ENCODE peak calls at places on chromosomes 4 and X, in six cellular contexts. O is right lobe of liver, T is aorta, R is right cardiac atrium, C is left ventricle myocardium inferior, P is lung. L is an unnamed sample.

GRCh38 chr4:16686195-16686594 is 212.2 kb downstream of the LDB2 start:
- DNase-seq in O (no peak), T (no peak), R (no peak), C (no peak), P (no peak), L (no peak)

GRCh38 chr4:38759077-38759789 is 23.6 kb downstream of the TLR10 start:
- DNase-seq in O (no peak), T (no peak), R (peak; percentile 78), C (peak; percentile 25), P (peak; percentile 59), L (peak; percentile 43)

GRCh38 chrX:118702741-118703140 is 24.7 kb upstream of the IL13RA1 start:
- DNase-seq in O (no peak), T (no peak), R (no peak), C (no peak), P (no peak), L (no peak)

GRCh38 chrX:141632124-141632523 is 42.6 kb downstream of the SPANXA2 start:
- DNase-seq in O (no peak), T (no peak), R (no peak), C (no peak), P (no peak), L (no peak)

GRCh38 chr4:150090836-150091235 is 12.6 kb downstream of the DCLK2 start:
- DNase-seq in O (no peak), T (no peak), R (no peak), C (no peak), P (no peak), L (no peak)

GRCh38 chr4:7815562-7815961 is 124.1 kb downstream of the AFAP1 start:
- DNase-seq in O (no peak), T (no peak), R (no peak), C (no peak), P (no peak), L (no peak)

GRCh38 chr4:117225441-117225840 is 140.1 kb upstream of the TRAM1L1 start:
- DNase-seq in O (no peak), T (no peak), R (no peak), C (no peak), P (no peak), L (no peak)

GRCh38 chr4:184811484-184812180 is 14.1 kb downstream of the ACSL1 start:
- DNase-seq in O (no peak), T (no peak), R (no peak), C (no peak), P (no peak), L (no peak)

GRCh38 chrX:16646366-16647168 is 3.4 kb upstream of the S100G start:
- DNase-seq in O (no peak), T (no peak), R (no peak), C (no peak), P (no peak), L (no peak)

GRCh38 chrX:24355095-24355494 is 5.3 kb upstream of the SUPT20HL1 start:
- DNase-seq in O (no peak), T (no peak), R (no peak), C (no peak), P (no peak), L (no peak)

GRCh38 chr4:56755901-56756300 is 65.6 kb downstream of the SPINK2 start:
- DNase-seq in O (no peak), T (no peak), R (no peak), C (no peak), P (no peak), L (no peak)

GRCh38 chrX:30649859-30650258 is 3.4 kb upstream of the GK start:
- DNase-seq in O (no peak), T (no peak), R (no peak), C (no peak), P (no peak), L (no peak)

GRCh38 chr4:8906991-8907595 is 35.5 kb upstream of the HMX1 start:
- DNase-seq in O (no peak), T (peak; percentile 48), R (no peak), C (no peak), P (no peak), L (peak; percentile 5)

GRCh38 chrX:50180073-50180940 is 20.5 kb downstream of the AKAP4 start:
- DNase-seq in O (no peak), T (no peak), R (no peak), C (no peak), P (no peak), L (no peak)

GRCh38 chrX:16436348-16437188 is 213.4 kb upstream of the S100G start:
- DNase-seq in O (peak; percentile 60), T (peak; percentile 86), R (peak; percentile 77), C (peak; percentile 58), P (peak; percentile 72), L (peak; percentile 63)

GRCh38 chr4:137739391-137739790 is 207.1 kb upstream of the PCDH18 start:
- DNase-seq in O (no peak), T (no peak), R (no peak), C (no peak), P (no peak), L (no peak)

GRCh38 chr4:123250843-123251242 is 145.8 kb upstream of the SPRY1 start:
- DNase-seq in O (no peak), T (no peak), R (no peak), C (peak; percentile 35), P (peak; percentile 32), L (no peak)

GRCh38 chr4:98838977-98839618 is 89.8 kb downstream of the EIF4E start:
- DNase-seq in O (no peak), T (no peak), R (no peak), C (no peak), P (no peak), L (no peak)

GRCh38 chr4:147056951-147057630 is 111.4 kb upstream of the TTC29 start:
- DNase-seq in O (no peak), T (no peak), R (no peak), C (no peak), P (no peak), L (no peak)

GRCh38 chrX:96688789-96689188 is 4.1 kb downstream of the DIAPH2 start:
- DNase-seq in O (no peak), T (no peak), R (no peak), C (no peak), P (no peak), L (no peak)

GRCh38 chr4:26613735-26614134 is 29.9 kb downstream of the TBC1D19 start:
- DNase-seq in O (no peak), T (no peak), R (no peak), C (no peak), P (no peak), L (no peak)

GRCh38 chr4:26609398-26609797 is 25.5 kb downstream of the TBC1D19 start:
- DNase-seq in O (no peak), T (no peak), R (no peak), C (no peak), P (no peak), L (no peak)

GRCh38 chr4:26609868-26610267 is 26.0 kb downstream of the TBC1D19 start:
- DNase-seq in O (no peak), T (no peak), R (no peak), C (no peak), P (no peak), L (no peak)

GRCh38 chr4:26611879-26612278 is 28.0 kb downstream of the TBC1D19 start:
- DNase-seq in O (no peak), T (no peak), R (no peak), C (no peak), P (no peak), L (no peak)

DNA sequence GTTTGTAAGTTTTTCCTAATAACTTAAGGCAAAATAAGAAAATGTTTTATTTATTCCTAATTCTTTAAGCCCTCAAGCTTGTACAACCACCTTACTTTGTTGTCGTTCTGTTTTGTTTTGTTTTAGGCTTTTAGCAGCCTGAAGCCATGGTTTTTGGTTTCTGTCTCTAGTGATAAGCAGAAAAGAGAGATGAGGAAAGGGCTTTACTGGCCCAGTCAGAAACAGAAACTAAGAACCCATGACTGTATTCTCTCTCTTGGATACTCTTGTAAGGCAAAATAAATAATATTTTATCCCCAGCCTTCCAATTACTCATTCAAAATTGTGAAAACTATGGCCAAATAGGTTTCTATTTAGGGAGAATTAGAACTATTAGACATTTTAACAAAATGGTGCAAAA is 29.4 kb downstream of the TBC1D19 start:
- DNase-seq in O (no peak), T (no peak), R (no peak), C (no peak), P (no peak), L (no peak)
- H3K27ac ChIP-seq in O (no peak overlapping the region), T (no peak overlapping the region), R (no peak overlapping the region), C (no peak overlapping the region), P (no peak overlapping the region), L (no peak overlapping the region)

GRCh38 chrX:105758784-105759183 is 63.6 kb upstream of the NRK start:
- DNase-seq in O (no peak), T (no peak), R (no peak), C (no peak), P (no peak), L (no peak)
- H3K4me1 ChIP-seq in O (no peaks in the 10 kb centered on the region), T (no peaks in the 10 kb centered on the region), R (no peaks in the 10 kb centered on the region), C (no peaks in the 10 kb centered on the region), P (no peaks in the 10 kb centered on the region), L (no peaks in the 10 kb centered on the region)

DNA sequence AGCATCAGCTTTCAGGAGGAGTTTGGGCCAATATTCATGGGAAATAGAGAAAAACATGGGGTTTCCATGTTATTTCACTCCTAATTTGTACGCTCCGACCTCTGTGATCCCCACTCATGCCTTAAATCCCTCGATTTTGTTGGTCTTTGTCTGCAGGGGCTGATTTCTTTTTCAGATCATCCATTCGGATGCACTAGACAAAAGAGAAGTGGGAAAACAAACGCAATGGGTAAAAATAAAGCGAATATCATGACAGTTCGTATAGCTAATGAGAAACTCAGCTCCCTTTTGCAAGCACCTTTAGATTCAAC is 139.1 kb upstream of the PLAC1 start:
- DNase-seq in O (no peak), T (no peak), R (no peak), C (no peak), P (no peak), L (no peak)
- H3K27ac ChIP-seq in O (no peak overlapping the region), T (no peak overlapping the region), R (no peak overlapping the region), C (peak overlapping the region; percentile 73), P (no peak overlapping the region), L (no peak overlapping the region)

GRCh38 chrX:40080896-40081678 is 16.7 kb downstream of the BCOR start:
- DNase-seq in O (no peak), T (no peak), R (peak; percentile 17), C (no peak), P (no peak), L (peak; percentile 11)
- H3K4me1 ChIP-seq in O (no peaks in the 10 kb centered on the region), T (no peaks in the 10 kb centered on the region), R (peaks cover 18% of the 10 kb centered on the region), C (peaks cover 63% of the 10 kb centered on the region), P (peaks cover 7% of the 10 kb centered on the region), L (no peaks in the 10 kb centered on the region)

GRCh38 chr4:634599-634985 is 9.2 kb downstream of the PDE6B start:
- DNase-seq in O (peak; percentile 5), T (peak; percentile 50), R (peak; percentile 41), C (no peak), P (no peak), L (no peak)
- H3K27ac ChIP-seq in O (no peak overlapping the region), T (no peak overlapping the region), R (no peak overlapping the region), C (no peak overlapping the region), P (no peak overlapping the region), L (no peak overlapping the region)

L was measured in pancreas.